ENCODE peak calls at places on chromosome 18, in four cellular contexts. One of them, this sample, is unnamed.

GRCh38 chr18:73520229-73520628 is 627.4 kb downstream of the FBXO15 start:
- DNase-seq in neuronal stem cell: peak; percentile 12
- DNase-seq in IMR-90: peak; percentile 19
- DNase-seq in H9: peak; percentile 72
- DNase-seq in this sample: peak; percentile 75

GRCh38 chr18:79604205-79604912 is 75.2 kb upstream of the CTDP1 start:
- DNase-seq in H9: no peak
- DNase-seq in IMR-90: no peak
- DNase-seq in neuronal stem cell: no peak
- DNase-seq in this sample: no peak

GRCh38 chr18:79399275-79400081 is 3.7 kb downstream of the NFATC1 start:
- DNase-seq in H9: no peak
- DNase-seq in neuronal stem cell: no peak
- DNase-seq in IMR-90: no peak
- DNase-seq in this sample: no peak

GRCh38 chr18:9737814-9738160 is 29.7 kb downstream of the RAB31 start:
- DNase-seq in IMR-90: no peak
- DNase-seq in H9: no peak
- DNase-seq in neuronal stem cell: no peak
- DNase-seq in this sample: no peak

GRCh38 chr18:79387615-79388014 is 8.1 kb upstream of the NFATC1 start:
- DNase-seq in neuronal stem cell: no peak
- DNase-seq in H9: no peak
- DNase-seq in IMR-90: no peak
- DNase-seq in this sample: no peak

GRCh38 chr18:39485696-39486095 is 1920.1 kb upstream of the CELF4 start:
- DNase-seq in IMR-90: peak; percentile 9
- DNase-seq in neuronal stem cell: no peak
- DNase-seq in H9: no peak
- DNase-seq in this sample: no peak

GRCh38 chr18:54119524-54120019 is 104.9 kb downstream of the MBD2 start:
- DNase-seq in IMR-90: peak; percentile 59
- DNase-seq in H9: peak; percentile 44
- DNase-seq in neuronal stem cell: peak; percentile 44
- DNase-seq in this sample: peak; percentile 75

GRCh38 chr18:79394438-79395307 is 1.1 kb upstream of the NFATC1 start:
- DNase-seq in neuronal stem cell: no peak
- DNase-seq in IMR-90: peak; percentile 49
- DNase-seq in H9: no peak
- DNase-seq in this sample: peak; percentile 78

GRCh38 chr18:3042337-3042736 is 29.4 kb upstream of the LPIN2 start:
- DNase-seq in neuronal stem cell: no peak
- DNase-seq in IMR-90: no peak
- DNase-seq in H9: no peak
- DNase-seq in this sample: no peak

GRCh38 chr18:58796205-58796604 is 68.5 kb upstream of the ZNF532 start:
- DNase-seq in IMR-90: peak; percentile 43
- DNase-seq in H9: no peak
- DNase-seq in neuronal stem cell: no peak
- DNase-seq in this sample: no peak

GRCh38 chr18:7897119-7897518 is 330.0 kb downstream of the PTPRM start:
- DNase-seq in IMR-90: no peak
- DNase-seq in neuronal stem cell: no peak
- DNase-seq in H9: no peak
- DNase-seq in this sample: no peak

GRCh38 chr18:29841631-29842030 is 1200.9 kb downstream of the DSC3 start:
- DNase-seq in neuronal stem cell: no peak
- DNase-seq in H9: no peak
- DNase-seq in IMR-90: no peak
- DNase-seq in this sample: no peak

GRCh38 chr18:48989304-48990284 is 38.8 kb upstream of the SMAD7 start:
- DNase-seq in neuronal stem cell: no peak
- DNase-seq in H9: no peak
- DNase-seq in IMR-90: peak; percentile 18
- DNase-seq in this sample: no peak

GRCh38 chr18:21053127-21053526 is 58.5 kb downstream of the ROCK1 start:
- DNase-seq in neuronal stem cell: no peak
- DNase-seq in IMR-90: peak; percentile 90
- DNase-seq in H9: no peak
- DNase-seq in this sample: no peak

GRCh38 chr18:73462092-73462491 is 594.3 kb upstream of the NETO1 start:
- DNase-seq in IMR-90: peak; percentile 92
- DNase-seq in H9: no peak
- DNase-seq in neuronal stem cell: no peak
- DNase-seq in this sample: no peak

GRCh38 chr18:9068346-9068745 is 34.2 kb upstream of the NDUFV2 start:
- DNase-seq in neuronal stem cell: no peak
- DNase-seq in IMR-90: no peak
- DNase-seq in H9: no peak
- DNase-seq in this sample: no peak

GRCh38 chr18:8718401-8718913 is 13.1 kb downstream of the MTCL1 start:
- DNase-seq in IMR-90: no peak
- DNase-seq in H9: no peak
- DNase-seq in neuronal stem cell: no peak
- DNase-seq in this sample: no peak

GRCh38 chr18:11177382-11177781 is 28.0 kb upstream of the PIEZO2 start:
- DNase-seq in IMR-90: no peak
- DNase-seq in H9: no peak
- DNase-seq in neuronal stem cell: no peak
- DNase-seq in this sample: no peak

GRCh38 chr18:74836296-74837139 is 238.8 kb downstream of the ZNF407 start:
- DNase-seq in neuronal stem cell: no peak
- DNase-seq in H9: no peak
- DNase-seq in IMR-90: peak; percentile 72
- DNase-seq in this sample: no peak

DNA sequence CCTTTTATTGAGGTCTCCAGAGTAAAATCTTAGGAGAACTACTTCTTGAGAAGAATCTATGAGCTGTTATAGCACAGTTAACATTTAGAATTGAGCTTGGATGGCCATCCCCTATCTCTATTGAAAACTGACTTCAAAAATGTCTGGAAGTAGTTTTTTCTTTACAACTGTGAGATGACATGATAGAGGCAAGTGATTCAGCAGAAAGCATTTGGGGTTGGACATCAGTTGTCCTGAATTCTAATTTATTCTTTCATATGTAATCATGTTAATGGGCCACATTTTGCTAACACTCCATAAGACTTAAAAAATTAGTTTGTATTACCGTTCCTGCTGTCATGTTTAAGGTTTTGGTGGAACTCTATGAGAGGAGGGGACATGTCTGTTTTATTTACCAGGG is 237.0 kb upstream of the SLC14A2 start:
- DNase-seq in neuronal stem cell: no peak
- DNase-seq in H9: no peak
- DNase-seq in IMR-90: no peak
- DNase-seq in this sample: no peak
- H3K23ac ChIP-seq in neuronal stem cell: no peak overlapping the region
- H3K23ac ChIP-seq in H9: no peak overlapping the region
- H3K23ac ChIP-seq in IMR-90: no peak overlapping the region
- H3K23ac ChIP-seq in this sample: no peak overlapping the region

GRCh38 chr18:76376668-76377358 is 118.2 kb downstream of the ZNF516 start:
- DNase-seq in H9: no peak
- DNase-seq in neuronal stem cell: no peak
- DNase-seq in IMR-90: no peak
- DNase-seq in this sample: no peak

GRCh38 chr18:76373297-76373696 is 121.7 kb downstream of the ZNF516 start:
- DNase-seq in IMR-90: no peak
- DNase-seq in H9: no peak
- DNase-seq in neuronal stem cell: no peak
- DNase-seq in this sample: no peak

GRCh38 chr18:76377359-76377756 is 117.7 kb downstream of the ZNF516 start:
- DNase-seq in H9: no peak
- DNase-seq in neuronal stem cell: no peak
- DNase-seq in IMR-90: no peak
- DNase-seq in this sample: no peak

GRCh38 chr18:76376225-76376624 is 118.8 kb downstream of the ZNF516 start:
- DNase-seq in IMR-90: peak; percentile 54
- DNase-seq in H9: no peak
- DNase-seq in neuronal stem cell: no peak
- DNase-seq in this sample: no peak

DNA sequence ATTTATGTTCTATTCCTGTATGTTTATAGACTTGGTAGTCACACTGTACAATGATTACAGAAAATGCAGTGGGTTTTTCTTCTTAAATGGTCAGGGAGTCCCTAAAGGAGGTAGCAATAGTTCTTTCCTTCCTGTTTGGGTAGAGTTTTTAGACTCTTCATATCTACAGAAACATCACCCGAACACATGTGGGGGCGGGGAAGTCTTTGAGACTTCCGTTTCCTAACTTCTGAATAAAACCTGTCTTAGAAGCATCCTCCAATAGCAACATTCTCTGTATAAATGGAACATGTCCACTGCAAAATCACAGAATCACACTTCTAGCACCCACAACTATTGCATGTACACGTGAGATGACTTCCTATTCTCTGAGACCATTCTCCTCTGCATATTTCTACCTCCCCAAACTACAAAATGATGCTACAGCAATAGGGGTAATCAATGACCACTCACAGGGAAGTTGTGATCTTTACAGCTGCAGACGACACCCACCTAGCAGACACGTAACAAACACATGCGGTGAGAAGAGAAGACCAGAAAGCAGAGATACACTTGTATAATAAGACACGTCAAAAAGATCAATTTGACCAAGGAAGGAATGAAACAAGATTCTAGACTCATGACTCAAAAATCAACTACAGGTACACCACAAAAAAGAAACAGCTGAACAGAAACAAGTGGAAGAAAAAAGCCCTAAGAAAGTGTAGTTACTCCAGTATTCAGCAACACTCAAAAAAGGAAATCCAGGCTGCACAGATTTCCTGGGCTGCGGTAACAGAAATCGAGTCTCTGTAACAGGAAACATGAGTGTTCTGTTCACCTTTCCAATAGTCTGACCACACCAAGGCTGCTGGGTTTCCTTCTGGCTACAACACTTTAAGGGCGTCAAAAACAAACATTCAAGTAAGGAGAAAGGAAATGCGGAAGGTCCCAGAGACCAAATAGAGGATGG is 120.4 kb downstream of the ZNF516 start:
- DNase-seq in neuronal stem cell: no peak
- DNase-seq in IMR-90: no peak
- DNase-seq in H9: no peak
- DNase-seq in this sample: no peak
- H3K27ac ChIP-seq in neuronal stem cell: no peak overlapping the region
- H3K27ac ChIP-seq in IMR-90: no peak overlapping the region
- H3K27ac ChIP-seq in H9: no peak overlapping the region
- H3K27ac ChIP-seq in this sample: no peak overlapping the region

GRCh38 chr18:26090130-26091046 is at the start of gene SS18:
- DNase-seq in IMR-90: peak; percentile 93
- DNase-seq in neuronal stem cell: peak; percentile 94
- DNase-seq in H9: peak; percentile 93
- DNase-seq in this sample: peak; percentile 98
- H3K23ac ChIP-seq in IMR-90: peak within 1 kb of the TSS; percentile 92
- H3K23ac ChIP-seq in neuronal stem cell: peak within 1 kb of the TSS; percentile 98
- H3K23ac ChIP-seq in H9: no peak within 1 kb of the TSS
- H3K23ac ChIP-seq in this sample: peak within 1 kb of the TSS; percentile 66

GRCh38 chr18:35040638-35040987 is 600 bp upstream of the MAPRE2 start:
- DNase-seq in neuronal stem cell: no peak
- DNase-seq in IMR-90: no peak
- DNase-seq in H9: no peak
- DNase-seq in this sample: no peak

GRCh38 chr18:35040988-35041751 is at the start of gene MAPRE2:
- DNase-seq in IMR-90: peak; percentile 96
- DNase-seq in neuronal stem cell: peak; percentile 98
- DNase-seq in H9: peak; percentile 99
- DNase-seq in this sample: peak; percentile 99

GRCh38 chr18:35041752-35042379 is 653 bp downstream of the MAPRE2 start:
- DNase-seq in IMR-90: no peak
- DNase-seq in H9: no peak
- DNase-seq in neuronal stem cell: no peak
- DNase-seq in this sample: no peak

GRCh38 chr18:35043207-35043606 is 2.0 kb downstream of the MAPRE2 start:
- DNase-seq in IMR-90: no peak
- DNase-seq in H9: no peak
- DNase-seq in neuronal stem cell: no peak
- DNase-seq in this sample: no peak

DNA sequence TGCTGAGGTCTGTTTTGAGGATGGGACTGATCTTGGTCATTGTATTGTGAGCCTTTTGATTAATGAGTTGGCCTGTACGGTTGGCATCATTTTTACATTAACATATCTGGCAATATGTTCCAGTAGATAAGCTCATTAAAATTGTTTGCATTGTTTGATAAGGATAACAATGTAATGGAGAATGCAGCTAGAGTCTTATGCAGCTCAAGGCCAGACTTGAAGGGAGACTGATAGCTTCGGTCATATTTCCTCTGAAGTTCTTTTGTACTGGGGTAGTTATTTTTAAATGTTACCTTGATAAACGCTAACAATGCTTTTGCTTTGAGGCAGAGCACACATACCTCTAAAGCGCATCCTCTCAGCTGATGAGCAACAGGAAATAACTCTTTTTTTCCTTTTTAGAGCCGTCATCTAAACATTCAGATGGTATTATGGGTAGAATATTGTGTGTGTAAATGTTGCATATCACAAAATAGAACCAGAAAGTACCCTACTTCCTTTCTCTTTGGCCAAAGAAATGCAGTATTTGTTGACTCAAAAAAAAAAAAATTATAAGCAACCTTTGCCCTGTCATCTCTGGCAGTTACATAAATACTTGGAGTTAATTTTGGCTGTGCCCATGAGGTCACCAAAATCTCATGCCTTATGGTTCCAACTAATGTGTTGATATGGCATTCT is 1.3 kb downstream of the MAPRE2 start:
- DNase-seq in neuronal stem cell: no peak
- DNase-seq in H9: no peak
- DNase-seq in IMR-90: no peak
- DNase-seq in this sample: no peak
- H3K27ac ChIP-seq in neuronal stem cell: no peak overlapping the region
- H3K27ac ChIP-seq in H9: no peak overlapping the region
- H3K27ac ChIP-seq in IMR-90: no peak overlapping the region
- H3K27ac ChIP-seq in this sample: no peak overlapping the region